ENCODE peak calls at places on chromosome 6, in nine cellular contexts. One of them, this sample, is unnamed.

GRCh38 chr6:131001945-131002661 is 60.9 kb downstream of the EPB41L2 start:
- ATAC-seq in GM23338: no peak
- ATAC-seq in upper lobe of right lung: no peak
- ATAC-seq in activated naive CD8-positive, alpha-beta T cell treated with anti-CD3 and anti-CD28 coated beads, Interleukin-2, amount 10 ng/mL, durations not matched to agents 7 days and 5 days: no peak
- ATAC-seq in CD4-positive, alpha-beta T cell: no peak
- ATAC-seq in activated CD8-positive, alpha-beta T cell treated with anti-CD3 and anti-CD28 coated beads, Interleukin-2, amount 10 ng/mL, durations not matched to agents 7 days and 5 days: no peak
- ATAC-seq in gastroesophageal sphincter: no peak
- ATAC-seq in left cardiac atrium: peak
- ATAC-seq in T-cell: no peak
- ATAC-seq in this sample: no peak

GRCh38 chr6:128723667-128724066 is 159.3 kb upstream of the LAMA2 start:
- ATAC-seq in left cardiac atrium: no peak
- ATAC-seq in GM23338: peak
- ATAC-seq in activated naive CD8-positive, alpha-beta T cell treated with anti-CD3 and anti-CD28 coated beads, Interleukin-2, amount 10 ng/mL, durations not matched to agents 7 days and 5 days: no peak
- ATAC-seq in T-cell: no peak
- ATAC-seq in CD4-positive, alpha-beta T cell: no peak
- ATAC-seq in gastroesophageal sphincter: no peak
- ATAC-seq in upper lobe of right lung: no peak
- ATAC-seq in activated CD8-positive, alpha-beta T cell treated with anti-CD3 and anti-CD28 coated beads, Interleukin-2, amount 10 ng/mL, durations not matched to agents 7 days and 5 days: no peak
- ATAC-seq in this sample: no peak

GRCh38 chr6:114272582-114272981 is 70.2 kb downstream of the HS3ST5 start:
- ATAC-seq in T-cell: no peak
- ATAC-seq in CD4-positive, alpha-beta T cell: no peak
- ATAC-seq in gastroesophageal sphincter: no peak
- ATAC-seq in activated naive CD8-positive, alpha-beta T cell treated with anti-CD3 and anti-CD28 coated beads, Interleukin-2, amount 10 ng/mL, durations not matched to agents 7 days and 5 days: no peak
- ATAC-seq in activated CD8-positive, alpha-beta T cell treated with anti-CD3 and anti-CD28 coated beads, Interleukin-2, amount 10 ng/mL, durations not matched to agents 7 days and 5 days: no peak
- ATAC-seq in left cardiac atrium: no peak
- ATAC-seq in upper lobe of right lung: no peak
- ATAC-seq in GM23338: no peak
- ATAC-seq in this sample: no peak

GRCh38 chr6:70886661-70887060 is 70.2 kb downstream of the B3GAT2 start:
- ATAC-seq in upper lobe of right lung: no peak
- ATAC-seq in CD4-positive, alpha-beta T cell: no peak
- ATAC-seq in activated naive CD8-positive, alpha-beta T cell treated with anti-CD3 and anti-CD28 coated beads, Interleukin-2, amount 10 ng/mL, durations not matched to agents 7 days and 5 days: no peak
- ATAC-seq in GM23338: no peak
- ATAC-seq in T-cell: no peak
- ATAC-seq in left cardiac atrium: no peak
- ATAC-seq in gastroesophageal sphincter: no peak
- ATAC-seq in activated CD8-positive, alpha-beta T cell treated with anti-CD3 and anti-CD28 coated beads, Interleukin-2, amount 10 ng/mL, durations not matched to agents 7 days and 5 days: no peak
- ATAC-seq in this sample: no peak

GRCh38 chr6:19009769-19010168 is 622.6 kb downstream of the RNF144B start:
- ATAC-seq in activated naive CD8-positive, alpha-beta T cell treated with anti-CD3 and anti-CD28 coated beads, Interleukin-2, amount 10 ng/mL, durations not matched to agents 7 days and 5 days: no peak
- ATAC-seq in left cardiac atrium: no peak
- ATAC-seq in upper lobe of right lung: no peak
- ATAC-seq in T-cell: no peak
- ATAC-seq in gastroesophageal sphincter: no peak
- ATAC-seq in activated CD8-positive, alpha-beta T cell treated with anti-CD3 and anti-CD28 coated beads, Interleukin-2, amount 10 ng/mL, durations not matched to agents 7 days and 5 days: no peak
- ATAC-seq in GM23338: no peak
- ATAC-seq in CD4-positive, alpha-beta T cell: no peak
- ATAC-seq in this sample: no peak

GRCh38 chr6:166640342-166641043 is 13.4 kb upstream of the RPS6KA2 start:
- ATAC-seq in left cardiac atrium: peak
- ATAC-seq in CD4-positive, alpha-beta T cell: peak
- ATAC-seq in activated naive CD8-positive, alpha-beta T cell treated with anti-CD3 and anti-CD28 coated beads, Interleukin-2, amount 10 ng/mL, durations not matched to agents 7 days and 5 days: no peak
- ATAC-seq in upper lobe of right lung: peak
- ATAC-seq in gastroesophageal sphincter: peak
- ATAC-seq in GM23338: peak
- ATAC-seq in T-cell: no peak
- ATAC-seq in activated CD8-positive, alpha-beta T cell treated with anti-CD3 and anti-CD28 coated beads, Interleukin-2, amount 10 ng/mL, durations not matched to agents 7 days and 5 days: no peak
- ATAC-seq in this sample: peak

GRCh38 chr6:34207695-34208443 is 28.8 kb upstream of the HMGA1 start:
- ATAC-seq in gastroesophageal sphincter: no peak
- ATAC-seq in T-cell: no peak
- ATAC-seq in left cardiac atrium: no peak
- ATAC-seq in upper lobe of right lung: no peak
- ATAC-seq in CD4-positive, alpha-beta T cell: no peak
- ATAC-seq in GM23338: no peak
- ATAC-seq in activated naive CD8-positive, alpha-beta T cell treated with anti-CD3 and anti-CD28 coated beads, Interleukin-2, amount 10 ng/mL, durations not matched to agents 7 days and 5 days: peak
- ATAC-seq in activated CD8-positive, alpha-beta T cell treated with anti-CD3 and anti-CD28 coated beads, Interleukin-2, amount 10 ng/mL, durations not matched to agents 7 days and 5 days: no peak
- ATAC-seq in this sample: no peak

GRCh38 chr6:119209452-119210205 is 131.2 kb upstream of the FAM184A start:
- ATAC-seq in CD4-positive, alpha-beta T cell: no peak
- ATAC-seq in gastroesophageal sphincter: peak
- ATAC-seq in activated naive CD8-positive, alpha-beta T cell treated with anti-CD3 and anti-CD28 coated beads, Interleukin-2, amount 10 ng/mL, durations not matched to agents 7 days and 5 days: no peak
- ATAC-seq in T-cell: no peak
- ATAC-seq in activated CD8-positive, alpha-beta T cell treated with anti-CD3 and anti-CD28 coated beads, Interleukin-2, amount 10 ng/mL, durations not matched to agents 7 days and 5 days: no peak
- ATAC-seq in GM23338: no peak
- ATAC-seq in upper lobe of right lung: no peak
- ATAC-seq in left cardiac atrium: no peak
- ATAC-seq in this sample: no peak

GRCh38 chr6:151004415-151005024 is 139.0 kb downstream of the MTHFD1L start:
- ATAC-seq in T-cell: no peak
- ATAC-seq in activated CD8-positive, alpha-beta T cell treated with anti-CD3 and anti-CD28 coated beads, Interleukin-2, amount 10 ng/mL, durations not matched to agents 7 days and 5 days: no peak
- ATAC-seq in CD4-positive, alpha-beta T cell: peak
- ATAC-seq in gastroesophageal sphincter: peak
- ATAC-seq in GM23338: no peak
- ATAC-seq in upper lobe of right lung: peak
- ATAC-seq in left cardiac atrium: peak
- ATAC-seq in activated naive CD8-positive, alpha-beta T cell treated with anti-CD3 and anti-CD28 coated beads, Interleukin-2, amount 10 ng/mL, durations not matched to agents 7 days and 5 days: no peak
- ATAC-seq in this sample: no peak

GRCh38 chr6:139568956-139569538 is 194.6 kb upstream of the CITED2 start:
- ATAC-seq in activated CD8-positive, alpha-beta T cell treated with anti-CD3 and anti-CD28 coated beads, Interleukin-2, amount 10 ng/mL, durations not matched to agents 7 days and 5 days: no peak
- ATAC-seq in gastroesophageal sphincter: no peak
- ATAC-seq in left cardiac atrium: peak
- ATAC-seq in upper lobe of right lung: peak
- ATAC-seq in GM23338: no peak
- ATAC-seq in activated naive CD8-positive, alpha-beta T cell treated with anti-CD3 and anti-CD28 coated beads, Interleukin-2, amount 10 ng/mL, durations not matched to agents 7 days and 5 days: no peak
- ATAC-seq in T-cell: no peak
- ATAC-seq in CD4-positive, alpha-beta T cell: no peak
- ATAC-seq in this sample: no peak

GRCh38 chr6:20333870-20334269 is 67.8 kb upstream of the E2F3 start:
- ATAC-seq in GM23338: no peak
- ATAC-seq in gastroesophageal sphincter: no peak
- ATAC-seq in CD4-positive, alpha-beta T cell: no peak
- ATAC-seq in upper lobe of right lung: no peak
- ATAC-seq in activated naive CD8-positive, alpha-beta T cell treated with anti-CD3 and anti-CD28 coated beads, Interleukin-2, amount 10 ng/mL, durations not matched to agents 7 days and 5 days: no peak
- ATAC-seq in activated CD8-positive, alpha-beta T cell treated with anti-CD3 and anti-CD28 coated beads, Interleukin-2, amount 10 ng/mL, durations not matched to agents 7 days and 5 days: no peak
- ATAC-seq in T-cell: no peak
- ATAC-seq in left cardiac atrium: peak
- ATAC-seq in this sample: no peak